ENCODE peak calls at places on chromosomes 2 and 18, in seven cellular contexts. U is effector memory CD4-positive, alpha-beta T cell; F is body of pancreas; G is sigmoid colon; P is tibial nerve; I is PC-3; C is stomach. K is an unnamed sample. For H3K4me1 and H3K36me3, the result is how much of the 10 kb centered on the place peaks cover.

GRCh38 chr2:150232321-150232720 is 255.1 kb downstream of the RND3 start:
- DNase-seq in I (no peak), G (no peak), U (no peak), P (no peak), F (no peak), C (no peak), K (no peak)

GRCh38 chr2:224221455-224221913 is 180.4 kb downstream of the FAM124B start:
- DNase-seq in C (no peak), U (no peak), I (peak), F (no peak), P (no peak), G (no peak), K (no peak)

GRCh38 chr18:13181765-13182164 is 36.8 kb upstream of the LDLRAD4 start:
- DNase-seq in F (no peak), P (no peak), G (no peak), C (no peak), U (no peak), I (no peak), K (no peak)

GRCh38 chr2:56531668-56532420 is 348.1 kb downstream of the CCDC85A start:
- DNase-seq in U (no peak), I (peak), F (no peak), P (no peak), C (no peak), G (no peak), K (no peak)

GRCh38 chr2:205858781-205859478 is 176.6 kb downstream of the NRP2 start:
- DNase-seq in G (peak), I (no peak), C (peak), P (peak), U (no peak), F (peak), K (peak)

GRCh38 chr18:48075707-48076093 is 145.2 kb upstream of the SMAD2 start:
- DNase-seq in I (no peak), U (no peak), P (no peak), G (no peak), F (no peak), C (no peak), K (no peak)

GRCh38 chr18:56314396-56314795 is 324.0 kb downstream of the TXNL1 start:
- DNase-seq in C (no peak), P (no peak), F (peak), G (no peak), U (no peak), I (no peak), K (no peak)

GRCh38 chr2:8529706-8530277 is 152.1 kb upstream of the ID2 start:
- DNase-seq in G (no peak), U (no peak), I (no peak), C (no peak), P (no peak), F (no peak), K (no peak)

GRCh38 chr2:237291138-237291792 is 122.7 kb downstream of the COL6A3 start:
- DNase-seq in P (peak), G (peak), C (peak), U (no peak), I (peak), F (peak), K (peak)

GRCh38 chr2:169362346-169363026 is at the start of gene LRP2:
- DNase-seq in F (peak), C (no peak), P (no peak), U (no peak), G (no peak), I (no peak), K (no peak)

GRCh38 chr2:88638743-88639142 is 11.5 kb upstream of the EIF2AK3 start:
- DNase-seq in I (peak), G (no peak), P (no peak), U (no peak), F (no peak), C (no peak), K (no peak)

GRCh38 chr2:201420442-201421113 is 30.7 kb downstream of the TRAK2 start:
- DNase-seq in G (no peak), P (no peak), C (no peak), F (no peak), I (peak), U (no peak), K (no peak)

GRCh38 chr18:63186934-63187574 is 132.5 kb downstream of the BCL2 start:
- DNase-seq in U (no peak), G (no peak), P (no peak), I (no peak), C (no peak), F (no peak), K (no peak)

GRCh38 chr18:56615738-56616520 is 22.5 kb downstream of the TXNL1 start:
- DNase-seq in C (no peak), U (no peak), F (no peak), G (no peak), P (no peak), I (no peak), K (no peak)

GRCh38 chr18:9333441-9334350 is 877 bp upstream of the TWSG1 start:
- DNase-seq in G (peak), P (no peak), C (no peak), U (no peak), F (no peak), I (no peak), K (peak)

GRCh38 chr2:33289961-33290360 is 186.5 kb upstream of the RASGRP3 start:
- DNase-seq in C (no peak), P (no peak), G (no peak), F (no peak), I (no peak), U (no peak), K (no peak)

GRCh38 chr2:197606180-197606579 is 69.2 kb downstream of the RFTN2 start:
- DNase-seq in C (no peak), F (no peak), G (no peak), I (no peak), P (no peak), U (no peak), K (no peak)

GRCh38 chr18:11845653-11846052 is 5.6 kb upstream of the CHMP1B start:
- DNase-seq in G (no peak), U (no peak), I (no peak), F (no peak), P (no peak), C (no peak), K (no peak)

GRCh38 chr2:237663517-237663916 is 36.1 kb downstream of the LRRFIP1 start:
- DNase-seq in P (no peak), U (no peak), C (no peak), F (no peak), I (no peak), G (no peak), K (no peak)

GRCh38 chr18:34514957-34515356 is 195.1 kb upstream of the DTNA start:
- DNase-seq in P (no peak), U (no peak), F (no peak), I (peak), G (no peak), C (no peak), K (no peak)

GRCh38 chr2:120564213-120565094 is 171.2 kb upstream of the GLI2 start:
- DNase-seq in F (no peak), I (no peak), C (no peak), P (no peak), G (no peak), U (no peak), K (no peak)

GRCh38 chr2:223599646-223600009 is 2.5 kb downstream of the SCG2 start:
- DNase-seq in I (no peak), P (no peak), F (no peak), C (no peak), U (no peak), G (no peak), K (no peak)

GRCh38 chr2:79375817-79376216 is 137.0 kb upstream of the CTNNA2 start:
- DNase-seq in P (no peak), F (no peak), I (no peak), U (no peak), G (no peak), C (no peak), K (no peak)

GRCh38 chr2:23107341-23107941 is 277.5 kb upstream of the KLHL29 start:
- DNase-seq in F (no peak), C (no peak), P (no peak), I (no peak), G (no peak), U (no peak), K (peak)

GRCh38 chr2:85736456-85737355 is 17.1 kb upstream of the ATOH8 start:
- DNase-seq in G (no peak), U (no peak), F (no peak), I (no peak), C (no peak), P (no peak), K (no peak)

GRCh38 chr2:32900246-32901000 is 46.3 kb upstream of the LTBP1 start:
- DNase-seq in F (no peak), U (no peak), I (no peak), G (no peak), C (no peak), P (no peak), K (peak)

GRCh38 chr2:38113036-38113435 is 37.1 kb upstream of the CYP1B1 start:
- DNase-seq in F (no peak), G (no peak), U (no peak), P (no peak), C (no peak), I (no peak), K (no peak)

GRCh38 chr2:166118180-166118579 is 9.6 kb downstream of the SCN1A start:
- DNase-seq in F (no peak), P (no peak), I (no peak), U (no peak), C (no peak), G (no peak), K (no peak)

GRCh38 chr2:186693446-186693842 is 416 bp upstream of the FAM171B start:
- DNase-seq in G (no peak), I (no peak), C (no peak), U (no peak), F (no peak), P (no peak), K (no peak)

GRCh38 chr2:149465873-149466272 is 121.7 kb downstream of the MMADHC start:
- DNase-seq in U (no peak), F (no peak), G (no peak), C (no peak), P (no peak), I (no peak), K (no peak)

DNA sequence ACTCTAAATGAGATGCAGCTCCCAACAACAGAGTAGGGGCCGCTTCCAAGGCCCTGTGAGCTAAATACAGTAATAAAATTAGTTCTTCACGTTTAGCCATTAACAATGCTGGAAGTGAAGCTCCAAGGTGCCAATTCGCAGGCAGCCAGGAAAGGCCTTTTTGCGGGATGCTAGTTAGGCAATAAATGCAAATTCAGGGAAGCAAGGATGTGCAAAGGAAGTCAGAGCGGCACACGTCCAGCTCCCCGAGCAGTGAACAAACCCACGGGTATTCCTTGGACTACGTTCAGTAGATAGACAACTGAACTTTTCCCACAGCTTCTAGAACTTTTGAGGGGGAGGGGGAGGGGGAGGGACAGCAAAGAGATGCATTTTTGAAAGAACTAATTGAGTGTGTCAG is 6.9 kb downstream of the ZNF516 start:
- DNase-seq in F (no peak), C (no peak), P (no peak), I (no peak), G (no peak), U (no peak), K (no peak)
- H3K4me1 ChIP-seq in F (under half), C (half or more), P (under half), I (under half), G (under half), U (under half), K (under half)

GRCh38 chr2:72889991-72890390 is 2.8 kb downstream of the SPR start:
- DNase-seq in U (no peak), C (no peak), F (no peak), P (no peak), I (no peak), G (no peak), K (no peak)

GRCh38 chr2:72887032-72887835 is at the start of gene SPR:
- DNase-seq in F (peak), I (peak), G (peak), P (peak), U (no peak), C (peak), K (peak)

GRCh38 chr2:72886505-72887031 is 640 bp upstream of the SPR start:
- DNase-seq in C (no peak), G (no peak), I (no peak), F (no peak), U (no peak), P (no peak), K (no peak)

GRCh38 chr2:72888438-72889202 is 1.4 kb downstream of the SPR start:
- DNase-seq in C (no peak), F (no peak), P (no peak), G (no peak), I (no peak), U (no peak), K (no peak)

GRCh38 chr2:72887836-72888437 is 729 bp downstream of the SPR start:
- DNase-seq in F (peak), G (peak), P (peak), I (peak), C (peak), U (no peak), K (peak)
- H3K27ac ChIP-seq in F (peak), G (peak), P (peak), I (peak), C (peak), U (no peak), K (peak)

GRCh38 chr2:190965580-190966222 is 48.3 kb downstream of the STAT1 start:
- DNase-seq in C (no peak), I (no peak), G (no peak), U (no peak), P (no peak), F (no peak), K (no peak)
- H3K36me3 ChIP-seq in C (under half), I (half or more), G (half or more), U (half or more), P (under half), F (under half), K (half or more)

GRCh38 chr2:161170377-161170776 is 10.1 kb downstream of the TANK start:
- DNase-seq in U (no peak), I (peak), G (no peak), P (no peak), C (no peak), F (no peak), K (no peak)

GRCh38 chr2:161173541-161174194 is 13.4 kb downstream of the TANK start:
- DNase-seq in I (no peak), U (no peak), C (no peak), P (no peak), F (no peak), G (no peak), K (no peak)

GRCh38 chr2:161171595-161171929 is 11.3 kb downstream of the TANK start:
- DNase-seq in P (no peak), U (no peak), I (no peak), G (no peak), C (no peak), F (no peak), K (no peak)

GRCh38 chr2:161170917-161171594 is 10.8 kb downstream of the TANK start:
- DNase-seq in I (no peak), U (no peak), F (no peak), P (no peak), C (no peak), G (no peak), K (no peak)

GRCh38 chr2:161172901-161173540 is 12.8 kb downstream of the TANK start:
- DNase-seq in I (no peak), G (no peak), F (no peak), U (no peak), P (no peak), C (no peak), K (no peak)
- H3K4me1 ChIP-seq in I (under half), G (under half), F (under half), U (under half), P (under half), C (half or more), K (under half)

DNA sequence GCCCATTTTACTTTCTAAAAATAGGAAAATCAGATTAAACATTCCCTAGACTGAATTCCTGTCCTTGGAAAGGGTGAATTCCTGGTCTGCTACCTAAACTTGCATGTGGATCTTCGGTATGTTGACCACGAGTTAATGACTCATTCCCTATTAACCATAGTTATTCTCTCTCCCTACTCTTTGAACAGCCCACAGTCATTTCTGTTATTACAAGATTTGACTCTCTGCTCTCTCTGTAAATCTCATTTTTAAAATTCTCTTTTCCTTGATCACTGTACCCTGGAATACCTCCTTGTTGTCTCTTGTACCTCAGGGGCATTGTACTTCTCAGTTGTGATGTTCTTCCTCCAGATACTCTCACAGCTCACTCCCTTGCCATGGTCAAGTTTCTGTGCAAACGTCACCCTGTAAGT is 92.0 kb upstream of the GULP1 start:
- DNase-seq in G (no peak), I (peak), F (no peak), C (no peak), P (no peak), U (no peak), K (peak)
- H3K27ac ChIP-seq in G (no peak), I (peak), F (no peak), C (no peak), P (no peak), U (no peak), K (peak)

GRCh38 chr2:109380502-109381326 is 233.1 kb downstream of the SEPTIN10 start:
- DNase-seq in F (peak), U (no peak), G (peak), I (peak), P (no peak), C (peak), K (peak)
- H3K36me3 ChIP-seq in F (under half), U (under half), G (under half), I (under half), P (under half), C (under half), K (under half)

GRCh38 chr18:36308711-36309435 is 11.4 kb downstream of the FHOD3 start:
- DNase-seq in I (no peak), G (no peak), P (no peak), C (no peak), U (no peak), F (no peak), K (no peak)

GRCh38 chr18:36312806-36313395 is 15.4 kb downstream of the FHOD3 start:
- DNase-seq in I (no peak), U (no peak), G (no peak), C (no peak), P (no peak), F (no peak), K (no peak)

GRCh38 chr18:36309436-36310391 is 12.2 kb downstream of the FHOD3 start:
- DNase-seq in I (peak), G (no peak), F (no peak), C (no peak), U (no peak), P (no peak), K (peak)

GRCh38 chr18:36314098-36314497 is 16.6 kb downstream of the FHOD3 start:
- DNase-seq in I (no peak), U (no peak), P (no peak), C (no peak), F (no peak), G (no peak), K (no peak)

GRCh38 chr18:36311026-36311570 is 13.6 kb downstream of the FHOD3 start:
- DNase-seq in I (no peak), F (no peak), U (no peak), C (no peak), G (no peak), P (no peak), K (no peak)
- H3K4me1 ChIP-seq in I (half or more), F (under half), U (under half), C (under half), G (under half), P (under half), K (under half)

GRCh38 chr2:178074123-178075005 is 1.8 kb upstream of the PDE11A start:
- DNase-seq in G (no peak), I (no peak), F (no peak), P (no peak), U (no peak), C (no peak), K (no peak)

GRCh38 chr2:178069551-178069950 is 3.0 kb downstream of the PDE11A start:
- DNase-seq in I (no peak), G (no peak), U (no peak), F (no peak), C (no peak), P (no peak), K (no peak)

GRCh38 chr2:178070824-178071223 is 1.8 kb downstream of the PDE11A start:
- DNase-seq in C (no peak), I (no peak), U (no peak), P (no peak), G (no peak), F (no peak), K (no peak)

GRCh38 chr2:178072383-178073301 is at the start of gene PDE11A:
- DNase-seq in I (peak), U (no peak), P (peak), C (peak), F (peak), G (peak), K (peak)

GRCh38 chr2:178072000-178072382 is 586 bp downstream of the PDE11A start:
- DNase-seq in F (peak), U (no peak), C (no peak), P (no peak), I (no peak), G (no peak), K (no peak)
- H3K27ac ChIP-seq in F (peak), U (no peak), C (peak), P (no peak), I (no peak), G (no peak), K (no peak)

GRCh38 chr18:22451796-22452195 is 34.1 kb upstream of the CTAGE1 start:
- DNase-seq in U (no peak), P (no peak), C (no peak), G (no peak), I (no peak), F (no peak), K (no peak)
- H3K36me3 ChIP-seq in U (under half), P (under half), C (under half), G (under half), I (under half), F (under half), K (under half)

GRCh38 chr18:58692420-58693185 is 21.3 kb downstream of the MALT1 start:
- DNase-seq in G (no peak), U (peak), P (no peak), C (no peak), I (no peak), F (no peak), K (no peak)
- H3K4me1 ChIP-seq in G (under half), U (half or more), P (under half), C (under half), I (under half), F (under half), K (under half)